ENCODE peak calls at places on chromosomes 16 and 17, in six cellular contexts. O, S, T, Y, I and W are unnamed samples.

GRCh38 chr17:75561927-75562603 is 25.5 kb upstream of the MYO15B start:
- DNase-seq in T (peak; percentile 22), Y (no peak), O (peak; percentile 91), S (peak; percentile 79), I (no peak), W (no peak)

GRCh38 chr16:9115277-9115676 is 23.8 kb downstream of the HAPSTR1 start:
- DNase-seq in O (no peak), I (no peak), S (no peak), T (no peak), Y (no peak), W (no peak)

GRCh38 chr16:2687531-2688308 is 5.4 kb downstream of the KCTD5 start:
- DNase-seq in T (no peak), O (no peak), I (no peak), Y (no peak), S (no peak), W (no peak)

GRCh38 chr16:48158296-48158695 is 2.5 kb upstream of the ABCC12 start:
- DNase-seq in T (peak; percentile 41), S (peak; percentile 62), Y (no peak), I (no peak), O (peak; percentile 95), W (no peak)

GRCh38 chr17:38619937-38620550 is 14.3 kb upstream of the SRCIN1 start:
- DNase-seq in Y (no peak), T (no peak), I (no peak), S (no peak), O (no peak), W (no peak)

GRCh38 chr17:29138184-29138955 is 41.8 kb downstream of the MYO18A start:
- DNase-seq in T (no peak), I (no peak), Y (no peak), S (no peak), O (no peak), W (no peak)

GRCh38 chr16:66751135-66751991 is at the start of gene DYNC1LI2:
- DNase-seq in S (peak; percentile 61), O (peak; percentile 72), Y (peak; percentile 72), T (peak; percentile 24), I (peak; percentile 87), W (peak; percentile 77)

GRCh38 chr17:10357768-10358167 is 15.0 kb downstream of the MYH13 start:
- DNase-seq in T (no peak), I (no peak), O (no peak), Y (no peak), S (no peak), W (no peak)

GRCh38 chr17:58617563-58617962 is 74.3 kb downstream of the TEX14 start:
- DNase-seq in S (no peak), Y (no peak), T (no peak), O (no peak), I (no peak), W (no peak)

GRCh38 chr17:57927048-57927723 is 28.0 kb downstream of the CUEDC1 start:
- DNase-seq in Y (peak; percentile 49), T (no peak), I (no peak), O (peak; percentile 83), S (peak; percentile 84), W (peak; percentile 50)

GRCh38 chr16:10693889-10694288 is 841 bp downstream of the TEKT5 start:
- DNase-seq in I (no peak), T (no peak), S (no peak), O (no peak), Y (no peak), W (no peak)

GRCh38 chr16:19014456-19014855 is 30.7 kb downstream of the TMC7 start:
- DNase-seq in S (peak; percentile 14), Y (no peak), I (no peak), T (no peak), O (peak; percentile 60), W (no peak)

GRCh38 chr16:72768611-72769010 is 279.3 kb downstream of the ZFHX3 start:
- DNase-seq in Y (no peak), S (no peak), T (no peak), I (no peak), O (no peak), W (no peak)

GRCh38 chr16:4682084-4682581 is 11.2 kb upstream of the NUDT16L1 start:
- DNase-seq in S (no peak), I (no peak), T (no peak), O (no peak), Y (no peak), W (no peak)

GRCh38 chr16:4179020-4179419 is 62.8 kb upstream of the ADCY9 start:
- DNase-seq in O (no peak), Y (no peak), S (peak; percentile 60), T (no peak), I (no peak), W (no peak)